ENCODE peak calls at places on chromosome 7, in six cellular contexts. A is tibial nerve; Z is CD8-positive, alpha-beta T cell; N is transverse colon; X is spleen; G is neuronal stem cell. K is an unnamed sample. For H3K27me3, the result is how much of the 10 kb centered on the place peaks cover.

GRCh38 chr7:15780271-15780670 is 93.8 kb upstream of the MEOX2 start:
- DNase-seq in A (no peak), Z (no peak), N (no peak), X (no peak), G (no peak), K (no peak)

GRCh38 chr7:4066626-4067475 is 615.2 kb upstream of the FOXK1 start:
- DNase-seq in A (no peak), Z (no peak), N (no peak), X (no peak), G (no peak), K (peak)

GRCh38 chr7:38723327-38723726 is 92.2 kb upstream of the AMPH start:
- DNase-seq in A (no peak), Z (no peak), N (no peak), X (no peak), G (no peak), K (no peak)

GRCh38 chr7:87886875-87887274 is 10.6 kb downstream of the DBF4 start:
- DNase-seq in A (no peak), Z (no peak), N (no peak), X (no peak), G (no peak), K (no peak)

GRCh38 chr7:32533313-32534024 is 38.2 kb downstream of the AVL9 start:
- DNase-seq in A (no peak), Z (no peak), N (no peak), X (no peak), G (no peak), K (no peak)

GRCh38 chr7:17530249-17530648 is 231.8 kb downstream of the AHR start:
- DNase-seq in A (no peak), Z (no peak), N (no peak), X (no peak), G (no peak), K (no peak)

GRCh38 chr7:20340839-20341238 is 10.1 kb downstream of the ITGB8 start:
- DNase-seq in A (no peak), Z (no peak), N (peak), X (no peak), G (peak), K (no peak)

GRCh38 chr7:46210467-46210866 is 289.4 kb upstream of the IGFBP3 start:
- DNase-seq in A (no peak), Z (no peak), N (no peak), X (no peak), G (no peak), K (no peak)

GRCh38 chr7:116258734-116259133 is 48.4 kb downstream of the TES start:
- DNase-seq in A (no peak), Z (no peak), N (no peak), X (no peak), G (peak), K (no peak)

GRCh38 chr7:45920543-45921380 is at the start of gene IGFBP3:
- DNase-seq in A (no peak), Z (no peak), N (no peak), X (no peak), G (peak), K (no peak)

GRCh38 chr7:66950311-66950710 is 29.3 kb downstream of the TMEM248 start:
- DNase-seq in A (no peak), Z (no peak), N (no peak), X (no peak), G (no peak), K (no peak)

GRCh38 chr7:135102372-135102771 is 45.5 kb upstream of the TMEM140 start:
- DNase-seq in A (no peak), Z (no peak), N (no peak), X (no peak), G (no peak), K (no peak)

GRCh38 chr7:101936223-101936611 is 118.8 kb downstream of the CUX1 start:
- DNase-seq in A (no peak), Z (no peak), N (no peak), X (no peak), G (no peak), K (no peak)

GRCh38 chr7:48084727-48085432 is 4.2 kb upstream of the UPP1 start:
- DNase-seq in A (peak), Z (peak), N (peak), X (peak), G (no peak), K (peak)

GRCh38 chr7:113404245-113404644 is 285.9 kb upstream of the SMIM30 start:
- DNase-seq in A (no peak), Z (no peak), N (no peak), X (no peak), G (peak), K (no peak)

GRCh38 chr7:150820578-150821198 is 20.1 kb downstream of the TMEM176A start:
- DNase-seq in A (no peak), Z (no peak), N (no peak), X (no peak), G (no peak), K (no peak)
- H3K27me3 ChIP-seq in A (under half), Z (under half), N (under half), X (under half), G (under half), K (under half)

GRCh38 chr7:30330134-30331111 is 46.0 kb downstream of the ZNRF2 start:
- DNase-seq in A (no peak), Z (no peak), N (no peak), X (no peak), G (no peak), K (no peak)

GRCh38 chr7:30332549-30332948 is 48.2 kb downstream of the ZNRF2 start:
- DNase-seq in A (no peak), Z (no peak), N (no peak), X (no peak), G (no peak), K (no peak)

GRCh38 chr7:30331338-30331737 is 46.9 kb downstream of the ZNRF2 start:
- DNase-seq in A (no peak), Z (no peak), N (no peak), X (no peak), G (no peak), K (no peak)

GRCh38 chr7:30329706-30330105 is 45.3 kb downstream of the ZNRF2 start:
- DNase-seq in A (no peak), Z (no peak), N (no peak), X (no peak), G (no peak), K (no peak)

GRCh38 chr7:30327813-30328212 is 43.4 kb downstream of the ZNRF2 start:
- DNase-seq in A (no peak), Z (no peak), N (no peak), X (no peak), G (no peak), K (no peak)
- H3K27me3 ChIP-seq in A (under half), Z (under half), N (under half), X (under half), G (under half), K (under half)

GRCh38 chr7:5276611-5277010 is 6.1 kb upstream of the SLC29A4 start:
- DNase-seq in A (no peak), Z (no peak), N (no peak), X (no peak), G (no peak), K (no peak)
- H3K27me3 ChIP-seq in A (under half), Z (under half), N (under half), X (under half), G (under half), K (under half)

DNA sequence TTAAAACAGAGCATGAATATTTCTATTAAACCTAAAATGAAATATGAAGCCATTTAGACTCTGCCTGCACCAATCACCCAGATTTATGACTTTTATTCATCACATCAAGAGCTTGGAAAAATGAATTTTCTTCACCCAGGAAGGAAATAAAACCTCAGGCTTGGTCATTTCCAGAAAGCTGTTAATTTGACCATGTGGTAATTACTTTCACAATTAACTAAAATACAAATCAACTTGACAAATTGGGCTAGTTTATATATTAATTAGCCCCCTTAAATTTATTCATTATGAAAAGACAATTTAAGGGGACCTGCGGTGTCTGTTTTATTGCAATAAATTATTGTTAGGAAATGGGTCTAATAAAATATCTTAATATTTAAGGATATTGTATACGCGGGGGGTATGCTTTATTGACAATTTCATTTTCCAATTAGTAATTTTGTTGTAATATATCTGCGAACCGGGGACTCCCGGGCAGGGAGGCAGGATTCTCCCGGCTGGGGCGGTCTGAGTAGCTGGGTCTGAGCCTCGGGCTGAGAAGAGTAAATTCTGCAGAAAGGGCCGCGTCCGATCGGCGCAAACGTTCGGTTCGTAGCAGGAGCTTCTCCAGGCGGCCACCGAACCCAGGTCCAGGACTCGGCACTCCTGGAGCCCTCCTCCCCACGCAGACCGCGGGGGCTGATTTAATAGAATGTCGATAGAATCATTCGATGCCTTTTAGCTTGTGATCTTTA is 9.4 kb upstream of the MNX1 start:
- DNase-seq in A (no peak), Z (no peak), N (no peak), X (no peak), G (no peak), K (no peak)
- H3K27me3 ChIP-seq in A (under half), Z (under half), N (half or more), X (half or more), G (half or more), K (under half)

GRCh38 chr7:151730591-151730990 is 146.3 kb downstream of the PRKAG2 start:
- DNase-seq in A (no peak), Z (no peak), N (no peak), X (no peak), G (no peak), K (no peak)
- H3K27me3 ChIP-seq in A (under half), Z (under half), N (under half), X (under half), G (under half), K (under half)

GRCh38 chr7:1668932-1669485 is 1.1 kb upstream of the ELFN1 start:
- DNase-seq in A (no peak), Z (no peak), N (no peak), X (peak), G (peak), K (no peak)

GRCh38 chr7:1670894-1671875 is 1.1 kb downstream of the ELFN1 start:
- DNase-seq in A (no peak), Z (no peak), N (no peak), X (peak), G (no peak), K (no peak)

GRCh38 chr7:1668486-1668931 is 1.6 kb upstream of the ELFN1 start:
- DNase-seq in A (no peak), Z (no peak), N (no peak), X (peak), G (peak), K (no peak)

GRCh38 chr7:1669954-1670893 is at the start of gene ELFN1:
- DNase-seq in A (no peak), Z (no peak), N (no peak), X (peak), G (peak), K (no peak)

DNA sequence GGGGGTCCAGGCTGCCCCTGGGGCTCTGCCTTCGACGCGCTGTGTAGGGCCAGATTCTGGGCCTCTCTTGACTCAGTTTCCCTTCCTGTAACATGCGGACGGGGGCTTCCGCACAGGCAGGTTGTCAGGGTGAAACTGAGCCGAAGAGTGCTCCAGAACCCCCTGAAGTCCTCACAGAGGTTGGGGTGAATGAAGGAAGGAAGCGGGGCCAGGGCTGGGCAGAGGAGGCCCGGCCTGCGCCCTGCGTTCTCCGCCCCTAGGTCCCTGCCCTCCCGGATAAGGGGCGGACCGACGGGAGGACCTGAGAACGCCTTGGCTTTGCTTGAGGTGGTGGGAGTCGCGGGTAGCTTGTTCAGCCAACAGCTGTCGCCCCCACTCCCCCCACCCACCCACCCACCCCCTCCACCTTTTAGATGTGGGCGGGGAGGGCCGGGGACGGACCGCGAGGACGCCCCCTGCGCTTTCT is 558 bp upstream of the ELFN1 start:
- DNase-seq in A (no peak), Z (no peak), N (no peak), X (peak), G (peak), K (no peak)
- H3K27me3 ChIP-seq in A (under half), Z (under half), N (half or more), X (half or more), G (under half), K (under half)

GRCh38 chr7:107658467-107658866 is 2.2 kb upstream of the SLC26A4 start:
- DNase-seq in A (no peak), Z (no peak), N (no peak), X (no peak), G (no peak), K (no peak)
- H3K27me3 ChIP-seq in A (under half), Z (under half), N (half or more), X (under half), G (under half), K (under half)

GRCh38 chr7:23476286-23477169 is 6.2 kb upstream of the IGF2BP3 start:
- DNase-seq in A (no peak), Z (no peak), N (no peak), X (no peak), G (no peak), K (no peak)
- H3K27me3 ChIP-seq in A (under half), Z (half or more), N (half or more), X (half or more), G (under half), K (under half)

DNA sequence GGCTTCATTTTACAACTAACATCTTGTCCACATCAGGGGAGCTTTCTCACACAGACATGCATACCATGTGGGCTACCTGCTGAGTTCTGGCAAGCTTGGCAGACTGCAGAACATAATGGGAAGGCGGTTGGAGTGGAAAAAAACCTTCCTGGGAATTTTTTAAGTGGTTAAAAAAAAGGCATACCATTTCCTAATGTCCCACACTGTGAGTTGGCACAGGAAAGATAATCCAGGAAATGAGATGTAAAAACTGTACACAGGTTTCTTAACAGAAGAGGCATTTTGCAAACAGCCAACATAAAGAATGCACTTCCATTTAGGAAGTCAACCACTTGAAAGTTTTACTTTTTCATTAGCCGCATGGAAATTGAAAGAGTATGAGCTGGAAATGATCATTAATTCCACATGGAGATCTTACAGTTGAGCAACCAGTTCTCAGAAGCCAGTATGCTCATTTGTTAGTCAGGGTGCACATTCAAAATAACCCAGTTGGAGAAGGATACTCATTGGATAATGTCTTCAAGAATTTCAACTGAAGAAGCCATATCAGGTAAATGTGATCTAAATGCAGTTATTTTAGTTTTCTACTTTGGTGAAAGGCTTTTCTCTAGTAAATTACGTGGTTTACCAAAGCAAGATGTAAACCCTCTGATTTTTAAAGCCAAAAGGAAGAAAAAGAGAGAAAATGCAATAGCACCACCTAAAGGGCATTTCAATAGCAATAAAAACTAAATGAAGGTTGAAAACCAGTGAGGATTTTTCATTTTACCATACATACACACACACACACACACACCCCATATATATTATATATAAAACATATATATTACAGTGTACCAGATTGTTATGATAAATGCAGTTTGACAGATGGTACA is 194.0 kb downstream of the TAX1BP1 start:
- DNase-seq in A (no peak), Z (no peak), N (no peak), X (no peak), G (no peak), K (no peak)
- H3K27me3 ChIP-seq in A (under half), Z (under half), N (under half), X (under half), G (under half), K (under half)

K was measured in lung.